ENCODE peak calls at places on chromosomes 11 and 22, in six cellular contexts. K, O, U, I, H and T are unnamed samples. For H3K36me3, the result is how much of the 10 kb centered on the place peaks cover.

GRCh38 chr11:128608732-128609131 is 21.4 kb upstream of the ETS1 start:
- DNase-seq in O (no peak), K (no peak), H (no peak), I (no peak), U (no peak), T (no peak)

GRCh38 chr11:19237813-19238212 is 2.9 kb downstream of the E2F8 start:
- DNase-seq in U (no peak), I (no peak), K (no peak), H (no peak), O (no peak), T (peak)

GRCh38 chr11:64516226-64516625 is 74.8 kb upstream of the SLC22A12 start:
- DNase-seq in I (peak), H (no peak), U (no peak), K (no peak), O (no peak), T (peak)

GRCh38 chr11:107387666-107388065 is 70.0 kb downstream of the CWF19L2 start:
- DNase-seq in I (no peak), H (no peak), U (no peak), O (no peak), K (no peak), T (no peak)

GRCh38 chr11:3737386-3737933 is 59.9 kb downstream of the NUP98 start:
- DNase-seq in U (no peak), I (no peak), H (no peak), O (no peak), K (no peak), T (no peak)

GRCh38 chr11:127925430-127925829 is 661.9 kb downstream of the ETS1 start:
- DNase-seq in U (no peak), I (no peak), H (no peak), O (peak), K (no peak), T (no peak)

GRCh38 chr22:22030493-22031182 is 48.1 kb upstream of the TOP3B start:
- DNase-seq in H (no peak), I (peak), O (peak), K (peak), U (peak), T (no peak)

GRCh38 chr22:46791201-46791731 is 28.8 kb downstream of the TBC1D22A start:
- DNase-seq in K (peak), O (peak), U (peak), H (peak), I (no peak), T (no peak)

GRCh38 chr11:71222318-71223080 is 29.9 kb downstream of the SHANK2 start:
- DNase-seq in K (no peak), I (no peak), O (no peak), U (peak), H (no peak), T (peak)

GRCh38 chr22:38038890-38039812 is 18.1 kb upstream of the PICK1 start:
- DNase-seq in K (no peak), H (no peak), I (no peak), U (no peak), O (no peak), T (no peak)

DNA sequence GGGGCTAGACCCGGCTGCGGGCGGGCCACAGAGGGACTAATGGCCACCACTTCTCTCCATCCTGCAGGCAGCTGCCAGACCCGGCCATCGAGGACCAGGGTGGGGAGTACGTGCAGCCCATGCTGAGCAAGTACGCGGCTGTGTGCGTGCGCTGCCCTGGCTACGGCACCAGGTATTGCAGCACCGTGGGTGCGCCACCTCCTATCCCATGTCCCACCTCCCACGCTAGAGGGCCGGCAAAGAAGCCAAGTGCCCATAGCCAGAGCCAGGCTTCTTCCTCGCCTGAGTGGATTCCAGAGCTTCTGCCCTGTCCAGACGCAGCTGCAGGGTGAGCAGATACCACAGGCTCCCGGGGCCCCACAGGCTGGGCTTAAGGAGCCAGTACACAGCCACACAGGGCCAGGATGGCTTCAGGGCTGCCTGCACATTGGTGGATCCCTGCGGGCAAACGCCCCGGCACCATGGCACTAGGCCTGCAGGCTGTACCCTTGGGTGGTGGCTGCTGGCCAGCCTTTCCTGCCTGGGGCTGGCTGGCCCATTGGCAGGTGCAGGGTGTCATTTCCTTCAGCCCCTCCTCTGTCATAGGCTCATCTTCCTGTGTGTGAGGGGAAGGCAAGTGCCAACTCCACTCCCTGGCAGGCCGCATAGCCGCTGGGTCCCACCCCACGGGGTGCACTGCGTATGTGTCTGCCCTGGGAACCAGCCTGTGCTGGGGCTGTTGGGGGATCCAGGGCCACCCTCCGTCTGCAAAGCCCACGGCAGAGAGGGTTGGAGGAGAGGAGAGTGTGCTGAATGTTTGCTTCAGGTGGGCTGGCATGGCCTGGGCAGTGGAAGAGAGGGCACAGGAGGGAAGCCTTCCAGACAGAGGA is 16.5 kb upstream of the DGCR8 start:
- DNase-seq in O (no peak), H (no peak), U (no peak), I (no peak), K (no peak), T (no peak)
- H3K36me3 ChIP-seq in O (under half), H (under half), U (half or more), I (under half), K (half or more), T (under half)

GRCh38 chr11:61004037-61004641 is 32.7 kb downstream of the CD6 start:
- DNase-seq in K (no peak), U (peak), I (no peak), H (no peak), O (peak), T (no peak)
- H3K4me3 ChIP-seq in K (no peak), U (no peak), I (no peak), H (no peak), O (no peak), T (no peak)

GRCh38 chr11:59802639-59803176 is 7.9 kb downstream of the MRPL16 start:
- DNase-seq in U (no peak), H (peak), I (peak), K (peak), O (peak), T (peak)

GRCh38 chr11:59810911-59811259 is 307 bp upstream of the MRPL16 start:
- DNase-seq in K (no peak), O (no peak), I (no peak), H (no peak), U (no peak), T (no peak)

GRCh38 chr11:59810189-59810910 is at the start of gene MRPL16:
- DNase-seq in H (peak), I (peak), O (peak), K (peak), U (peak), T (peak)

GRCh38 chr11:59801981-59802638 is 8.5 kb downstream of the MRPL16 start:
- DNase-seq in H (no peak), O (peak), U (no peak), K (no peak), I (peak), T (no peak)

GRCh38 chr11:59807047-59807446 is 3.5 kb downstream of the MRPL16 start:
- DNase-seq in O (no peak), I (no peak), H (no peak), U (no peak), K (no peak), T (no peak)
- H3K36me3 ChIP-seq in O (under half), I (under half), H (under half), U (half or more), K (under half), T (under half)

DNA sequence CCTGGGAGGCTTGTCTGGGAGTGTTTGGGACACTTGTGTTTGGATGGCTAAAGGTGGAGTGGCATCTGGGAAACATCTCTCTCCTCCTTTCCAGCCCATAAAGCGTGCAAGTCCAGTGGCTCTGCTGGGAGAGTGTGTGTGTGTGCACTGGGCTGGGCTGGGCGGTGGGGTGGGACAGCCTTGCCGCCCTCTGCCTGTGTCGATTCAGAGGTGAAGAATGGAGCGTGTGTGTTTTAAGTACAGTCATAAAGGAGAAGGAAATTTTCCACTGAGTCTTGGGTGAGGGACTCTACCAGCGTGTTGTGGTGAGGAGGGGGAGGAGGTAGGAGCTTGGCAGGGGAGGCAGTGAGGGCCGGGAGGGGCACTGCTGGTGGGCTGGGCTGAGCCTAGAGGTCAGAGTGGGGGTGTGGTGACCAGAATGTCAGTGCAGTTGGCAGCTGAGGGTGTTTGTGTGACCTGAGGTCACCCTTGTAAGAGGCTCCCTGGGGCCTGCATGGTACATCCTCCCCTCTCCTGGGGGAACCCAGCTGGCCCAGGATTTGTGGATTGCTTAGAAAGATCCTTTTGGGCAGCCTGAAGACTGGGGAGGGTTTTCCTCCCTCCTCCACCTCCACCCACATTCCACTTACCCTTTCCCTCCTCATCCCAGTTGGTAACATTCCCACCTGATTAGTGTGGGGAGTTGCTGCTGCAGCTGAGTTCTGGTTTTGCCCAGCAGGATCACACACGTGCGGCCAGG is 1.7 kb downstream of the TIMP3 start:
- DNase-seq in U (no peak), H (peak), I (peak), O (peak), K (peak), T (no peak)
- H3K4me3 ChIP-seq in U (peak), H (peak), I (no peak), O (peak), K (peak), T (peak)